ENCODE peak calls at places on chromosomes 2 and 18, in eight cellular contexts. One of them, this sample, is unnamed.

GRCh38 chr18:56028514-56028913 is 440.5 kb upstream of the TCF4 start:
- DNase-seq in Panc1: no peak
- DNase-seq in Peyer's patch: no peak
- DNase-seq in lower lobe of right lung: no peak
- DNase-seq in GM23248: peak
- DNase-seq in uterus: no peak
- DNase-seq in psoas muscle: no peak
- DNase-seq in HCT116: no peak
- DNase-seq in this sample: no peak

GRCh38 chr2:64947906-64948305 is 41.3 kb upstream of the SLC1A4 start:
- DNase-seq in Panc1: no peak
- DNase-seq in Peyer's patch: no peak
- DNase-seq in lower lobe of right lung: no peak
- DNase-seq in GM23248: no peak
- DNase-seq in uterus: no peak
- DNase-seq in psoas muscle: no peak
- DNase-seq in HCT116: no peak
- DNase-seq in this sample: no peak

GRCh38 chr2:208488668-208489564 is 82.3 kb downstream of the PTH2R start:
- DNase-seq in Panc1: no peak
- DNase-seq in Peyer's patch: no peak
- DNase-seq in lower lobe of right lung: no peak
- DNase-seq in GM23248: no peak
- DNase-seq in uterus: no peak
- DNase-seq in psoas muscle: no peak
- DNase-seq in HCT116: no peak
- DNase-seq in this sample: no peak

GRCh38 chr18:79616651-79617518 is 62.7 kb upstream of the CTDP1 start:
- DNase-seq in Panc1: no peak
- DNase-seq in Peyer's patch: peak
- DNase-seq in lower lobe of right lung: peak
- DNase-seq in GM23248: peak
- DNase-seq in uterus: no peak
- DNase-seq in psoas muscle: peak
- DNase-seq in HCT116: no peak
- DNase-seq in this sample: no peak

GRCh38 chr2:229408356-229408755 is 137.3 kb upstream of the PID1 start:
- DNase-seq in Panc1: peak
- DNase-seq in Peyer's patch: peak
- DNase-seq in lower lobe of right lung: no peak
- DNase-seq in GM23248: peak
- DNase-seq in uterus: peak
- DNase-seq in psoas muscle: no peak
- DNase-seq in HCT116: peak
- DNase-seq in this sample: no peak

GRCh38 chr2:41400057-41400665 is 647.7 kb upstream of the PKDCC start:
- DNase-seq in Panc1: no peak
- DNase-seq in Peyer's patch: no peak
- DNase-seq in lower lobe of right lung: no peak
- DNase-seq in GM23248: peak
- DNase-seq in uterus: no peak
- DNase-seq in psoas muscle: no peak
- DNase-seq in HCT116: no peak
- DNase-seq in this sample: no peak

GRCh38 chr18:23547806-23548205 is 38.5 kb downstream of the NPC1 start:
- DNase-seq in Panc1: no peak
- DNase-seq in Peyer's patch: peak
- DNase-seq in lower lobe of right lung: no peak
- DNase-seq in GM23248: peak
- DNase-seq in uterus: no peak
- DNase-seq in psoas muscle: no peak
- DNase-seq in HCT116: peak
- DNase-seq in this sample: no peak

GRCh38 chr2:182066439-182067061 is 80.9 kb downstream of the PPP1R1C start:
- DNase-seq in Panc1: no peak
- DNase-seq in Peyer's patch: no peak
- DNase-seq in lower lobe of right lung: no peak
- DNase-seq in GM23248: peak
- DNase-seq in uterus: no peak
- DNase-seq in psoas muscle: no peak
- DNase-seq in HCT116: no peak
- DNase-seq in this sample: no peak

GRCh38 chr2:605674-606608 is 71.3 kb downstream of the TMEM18 start:
- DNase-seq in Panc1: no peak
- DNase-seq in Peyer's patch: no peak
- DNase-seq in lower lobe of right lung: no peak
- DNase-seq in GM23248: no peak
- DNase-seq in uterus: no peak
- DNase-seq in psoas muscle: no peak
- DNase-seq in HCT116: no peak
- DNase-seq in this sample: no peak

GRCh38 chr18:67508146-67508545 is 8.4 kb downstream of the DSEL start:
- DNase-seq in Panc1: no peak
- DNase-seq in Peyer's patch: no peak
- DNase-seq in lower lobe of right lung: no peak
- DNase-seq in GM23248: no peak
- DNase-seq in uterus: no peak
- DNase-seq in psoas muscle: no peak
- DNase-seq in HCT116: no peak
- DNase-seq in this sample: no peak

GRCh38 chr18:1914489-1914888 is 656.8 kb downstream of the METTL4 start:
- DNase-seq in Panc1: no peak
- DNase-seq in Peyer's patch: no peak
- DNase-seq in lower lobe of right lung: no peak
- DNase-seq in GM23248: no peak
- DNase-seq in uterus: no peak
- DNase-seq in psoas muscle: no peak
- DNase-seq in HCT116: peak
- DNase-seq in this sample: no peak

DNA sequence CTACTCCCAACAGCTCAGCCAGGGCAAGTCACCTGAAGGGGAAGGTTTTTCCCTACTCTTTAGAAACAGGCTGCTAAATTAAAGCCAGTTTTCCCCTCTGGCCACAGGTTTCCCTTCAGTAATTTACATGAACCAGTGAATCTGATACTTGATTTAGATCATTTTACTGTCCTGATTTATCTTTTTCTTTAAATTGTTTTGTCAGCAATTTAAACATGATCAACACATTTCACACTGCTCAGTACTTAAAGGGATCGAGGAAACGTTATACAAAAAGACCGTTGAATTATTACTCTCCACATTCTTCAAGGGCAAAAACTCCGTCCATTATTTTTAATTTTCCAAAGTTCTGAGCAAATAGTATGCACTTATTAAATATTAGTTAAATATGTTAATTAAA is 1165.7 kb upstream of the GYPC start:
- DNase-seq in Panc1: no peak
- DNase-seq in Peyer's patch: no peak
- DNase-seq in lower lobe of right lung: no peak
- DNase-seq in GM23248: no peak
- DNase-seq in uterus: no peak
- DNase-seq in psoas muscle: no peak
- DNase-seq in HCT116: no peak
- DNase-seq in this sample: no peak
- H3K27ac ChIP-seq in Panc1: no peak
- H3K27ac ChIP-seq in Peyer's patch: no peak
- H3K27ac ChIP-seq in lower lobe of right lung: no peak
- H3K27ac ChIP-seq in GM23248: no peak
- H3K27ac ChIP-seq in uterus: no peak
- H3K27ac ChIP-seq in psoas muscle: no peak
- H3K27ac ChIP-seq in HCT116: no peak
- H3K27ac ChIP-seq in this sample: no peak

GRCh38 chr2:100924122-100924519 is 78.0 kb upstream of the RPL31 start:
- DNase-seq in Panc1: no peak
- DNase-seq in Peyer's patch: no peak
- DNase-seq in lower lobe of right lung: no peak
- DNase-seq in GM23248: peak
- DNase-seq in uterus: no peak
- DNase-seq in psoas muscle: no peak
- DNase-seq in HCT116: no peak
- DNase-seq in this sample: no peak
- H3K27ac ChIP-seq in Panc1: no peak
- H3K27ac ChIP-seq in Peyer's patch: peak
- H3K27ac ChIP-seq in lower lobe of right lung: peak
- H3K27ac ChIP-seq in GM23248: peak
- H3K27ac ChIP-seq in uterus: peak
- H3K27ac ChIP-seq in psoas muscle: peak
- H3K27ac ChIP-seq in HCT116: no peak
- H3K27ac ChIP-seq in this sample: peak

DNA sequence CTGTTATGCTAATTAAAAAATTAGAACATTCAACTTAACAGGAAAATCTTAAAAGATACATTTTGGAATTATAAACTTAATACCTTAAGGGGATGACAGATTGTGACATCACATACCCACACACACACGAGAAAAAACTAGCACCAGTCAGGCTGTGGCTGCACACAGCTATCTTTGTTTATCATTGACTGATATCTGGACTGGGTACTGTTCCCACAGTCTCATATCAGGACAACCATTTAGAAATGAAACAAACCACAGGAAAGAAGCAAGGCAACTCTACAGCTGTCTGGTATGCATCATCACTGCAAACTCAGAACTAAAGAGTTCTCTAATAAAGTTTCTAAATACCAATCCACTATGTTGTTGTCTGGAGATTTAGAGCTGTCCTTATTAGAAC is 210.9 kb upstream of the SMAD7 start:
- DNase-seq in Panc1: no peak
- DNase-seq in Peyer's patch: no peak
- DNase-seq in lower lobe of right lung: no peak
- DNase-seq in GM23248: peak
- DNase-seq in uterus: no peak
- DNase-seq in psoas muscle: no peak
- DNase-seq in HCT116: no peak
- DNase-seq in this sample: no peak
- H3K27ac ChIP-seq in Panc1: no peak
- H3K27ac ChIP-seq in Peyer's patch: no peak
- H3K27ac ChIP-seq in lower lobe of right lung: no peak
- H3K27ac ChIP-seq in GM23248: peak
- H3K27ac ChIP-seq in uterus: no peak
- H3K27ac ChIP-seq in psoas muscle: no peak
- H3K27ac ChIP-seq in HCT116: no peak
- H3K27ac ChIP-seq in this sample: no peak

DNA sequence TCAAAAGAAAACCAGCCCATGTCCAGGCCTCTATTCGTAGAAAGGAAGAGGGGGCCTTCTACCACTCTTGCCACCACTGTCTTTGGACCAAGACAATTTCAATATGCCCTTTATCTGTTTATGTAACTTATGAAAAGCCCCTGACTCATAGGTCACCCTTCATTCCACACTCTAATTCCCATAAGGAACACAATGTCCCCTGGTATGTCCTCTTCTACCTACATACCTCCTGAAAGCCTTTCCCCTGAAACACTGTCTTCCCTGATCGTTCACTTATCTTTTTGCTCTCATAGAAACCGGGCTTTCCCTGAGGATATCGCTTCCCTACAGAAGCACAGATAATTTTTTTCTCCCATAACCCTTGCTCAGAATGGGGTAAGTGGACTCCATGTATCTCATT is 13.3 kb downstream of the EIF2AK3 start:
- DNase-seq in Panc1: no peak
- DNase-seq in Peyer's patch: no peak
- DNase-seq in lower lobe of right lung: no peak
- DNase-seq in GM23248: no peak
- DNase-seq in uterus: no peak
- DNase-seq in psoas muscle: no peak
- DNase-seq in HCT116: no peak
- DNase-seq in this sample: no peak
- H3K27ac ChIP-seq in Panc1: no peak
- H3K27ac ChIP-seq in Peyer's patch: no peak
- H3K27ac ChIP-seq in lower lobe of right lung: no peak
- H3K27ac ChIP-seq in GM23248: no peak
- H3K27ac ChIP-seq in uterus: no peak
- H3K27ac ChIP-seq in psoas muscle: peak
- H3K27ac ChIP-seq in HCT116: no peak
- H3K27ac ChIP-seq in this sample: no peak

GRCh38 chr2:10584242-10584753 is 105.5 kb downstream of the NOL10 start:
- DNase-seq in Panc1: no peak
- DNase-seq in Peyer's patch: no peak
- DNase-seq in lower lobe of right lung: no peak
- DNase-seq in GM23248: peak
- DNase-seq in uterus: no peak
- DNase-seq in psoas muscle: no peak
- DNase-seq in HCT116: no peak
- DNase-seq in this sample: no peak
- H3K27ac ChIP-seq in Panc1: no peak
- H3K27ac ChIP-seq in Peyer's patch: no peak
- H3K27ac ChIP-seq in lower lobe of right lung: peak
- H3K27ac ChIP-seq in GM23248: peak
- H3K27ac ChIP-seq in uterus: no peak
- H3K27ac ChIP-seq in psoas muscle: no peak
- H3K27ac ChIP-seq in HCT116: no peak
- H3K27ac ChIP-seq in this sample: no peak

This sample was measured in substantia nigra.